ENCODE peak calls at places on chromosome 16, in four cellular contexts. U, H, J and O are unnamed samples.

GRCh38 chr16:21194771-21195301 is 16.5 kb downstream of the ZP2 start:
- DNase-seq in U (no peak), H (no peak), J (no peak), O (no peak)

GRCh38 chr16:75248142-75248535 is 3.3 kb downstream of the BCAR1 start:
- DNase-seq in U (no peak), H (no peak), J (peak; percentile 84), O (peak; percentile 63)

GRCh38 chr16:15572329-15573001 is 70.5 kb downstream of the MARF1 start:
- DNase-seq in U (no peak), H (no peak), J (no peak), O (no peak)

GRCh38 chr16:52680993-52681392 is 134.1 kb upstream of the TOX3 start:
- DNase-seq in U (no peak), H (no peak), J (no peak), O (no peak)

GRCh38 chr16:47664653-47665325 is 203.7 kb downstream of the PHKB start:
- DNase-seq in U (no peak), H (no peak), J (no peak), O (no peak)

GRCh38 chr16:69522732-69523404 is 42.9 kb upstream of the NFAT5 start:
- DNase-seq in U (no peak), H (no peak), J (no peak), O (no peak)

GRCh38 chr16:31135535-31136286 is at the start of gene PRSS8:
- DNase-seq in U (peak; percentile 75), H (no peak), J (peak; percentile 40), O (no peak)

GRCh38 chr16:60651351-60651750 is 1384.9 kb downstream of the CDH8 start:
- DNase-seq in U (no peak), H (no peak), J (no peak), O (no peak)

GRCh38 chr16:84985079-84986065 is 26.0 kb downstream of the ZDHHC7 start:
- DNase-seq in U (no peak), H (no peak), J (peak; percentile 82), O (no peak)

GRCh38 chr16:67530013-67530939 is 1.6 kb downstream of the RIPOR1 start:
- DNase-seq in U (no peak), H (peak; percentile 87), J (peak; percentile 94), O (peak; percentile 95)

GRCh38 chr16:9008335-9009260 is 44.9 kb upstream of the USP7 start:
- DNase-seq in U (peak; percentile 89), H (peak; percentile 68), J (peak; percentile 79), O (peak; percentile 90)

GRCh38 chr16:57998992-57999365 is 1.5 kb downstream of the ZNF319 start:
- DNase-seq in U (no peak), H (no peak), J (no peak), O (no peak)

GRCh38 chr16:57893559-57894389 is 77.2 kb downstream of the CNGB1 start:
- DNase-seq in U (no peak), H (no peak), J (no peak), O (no peak)

GRCh38 chr16:28000314-28000713 is 63.2 kb downstream of the GSG1L start:
- DNase-seq in U (no peak), H (no peak), J (no peak), O (no peak)

GRCh38 chr16:50547944-50548658 is at the start of gene NKD1:
- DNase-seq in U (peak; percentile 80), H (peak; percentile 80), J (peak; percentile 89), O (peak; percentile 92)

GRCh38 chr16:86442703-86443102 is 67.6 kb upstream of the FOXF1 start:
- DNase-seq in U (no peak), H (no peak), J (no peak), O (no peak)
- H3K27ac ChIP-seq in U (no peak overlapping the region), H (no peak overlapping the region), J (no peak overlapping the region), O (no peak overlapping the region)

DNA sequence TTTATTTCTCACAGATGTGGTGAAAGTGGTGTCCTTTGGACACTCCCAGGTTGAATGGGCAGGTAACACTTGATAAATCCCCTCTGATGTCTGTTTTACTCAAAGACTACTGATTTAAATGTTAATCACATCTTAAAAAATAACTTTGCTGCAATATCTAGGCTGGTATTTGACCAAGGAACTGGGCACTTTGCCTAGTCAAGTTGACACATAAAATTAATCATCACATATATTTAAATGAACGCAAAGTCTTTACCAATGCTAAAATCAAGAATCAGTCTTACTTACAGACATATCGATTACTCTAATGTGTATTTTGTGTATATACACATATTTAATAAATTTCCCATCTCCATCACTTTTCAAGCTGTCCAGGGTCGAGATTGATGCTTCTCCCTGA is 7.0 kb downstream of the MT2A start:
- DNase-seq in U (no peak), H (no peak), J (no peak), O (no peak)
- H3K27ac ChIP-seq in U (no peak overlapping the region), H (no peak overlapping the region), J (no peak overlapping the region), O (no peak overlapping the region)

GRCh38 chr16:4113358-4114256 is 2.6 kb downstream of the ADCY9 start:
- DNase-seq in U (no peak), H (no peak), J (no peak), O (no peak)
- H3K27ac ChIP-seq in U (no peak overlapping the region), H (no peak overlapping the region), J (peak overlapping the region; percentile 70), O (peak overlapping the region; percentile 38)

GRCh38 chr16:2339521-2340484 is 725 bp downstream of the ABCA3 start:
- DNase-seq in U (peak; percentile 63), H (peak; percentile 59), J (peak; percentile 75), O (peak; percentile 69)

GRCh38 chr16:2340564-2341455 is at the start of gene ABCA3:
- DNase-seq in U (peak; percentile 97), H (peak; percentile 92), J (peak; percentile 97), O (peak; percentile 98)

GRCh38 chr16:2343211-2343610 is 2.7 kb upstream of the ABCA3 start:
- DNase-seq in U (no peak), H (no peak), J (no peak), O (no peak)

GRCh38 chr16:2337431-2338296 is 2.9 kb downstream of the ABCA3 start:
- DNase-seq in U (no peak), H (no peak), J (no peak), O (no peak)

GRCh38 chr16:2341456-2342447 is 1.2 kb upstream of the ABCA3 start:
- DNase-seq in U (peak; percentile 53), H (peak; percentile 30), J (no peak), O (peak; percentile 79)
- H3K27ac ChIP-seq in U (no peak overlapping the region), H (peak overlapping the region; percentile 53), J (no peak overlapping the region), O (no peak overlapping the region)

GRCh38 chr16:72850021-72850420 is 197.9 kb downstream of the ZFHX3 start:
- DNase-seq in U (no peak), H (no peak), J (peak; percentile 53), O (no peak)
- H3K27ac ChIP-seq in U (no peak overlapping the region), H (no peak overlapping the region), J (peak overlapping the region; percentile 99), O (peak overlapping the region; percentile 80)